ENCODE peak calls at places on chromosomes 1 and 21, in four cellular contexts. N is AG20443; V is AG04450; W is activated CD4-positive, alpha-beta T cell treated with anti-CD3 and anti-CD28 coated beads, Interleukin-2, amount 10 ng/mL, durations not matched to agents 7 days and 5 days. Q is an unnamed sample.

GRCh38 chr1:153678519-153679336 is at the start of gene NPR1:
- DNase-seq in N (peak), V (no peak), W (peak), Q (no peak)

GRCh38 chr1:53686371-53687267 is 52.3 kb downstream of the GLIS1 start:
- DNase-seq in N (peak), V (no peak), W (no peak), Q (no peak)

GRCh38 chr1:24915819-24916602 is 14.1 kb downstream of the RUNX3 start:
- DNase-seq in N (no peak), V (no peak), W (no peak), Q (no peak)

GRCh38 chr1:183349201-183349711 is 68.9 kb downstream of the NMNAT2 start:
- DNase-seq in N (peak), V (no peak), W (no peak), Q (no peak)

GRCh38 chr1:22710688-22711024 is at the start of gene EPHB2:
- DNase-seq in N (peak), V (no peak), W (no peak), Q (no peak)

GRCh38 chr1:7535016-7535415 is 236.1 kb upstream of the VAMP3 start:
- DNase-seq in N (no peak), V (no peak), W (no peak), Q (no peak)

GRCh38 chr1:193658711-193659110 is 472.3 kb upstream of the B3GALT2 start:
- DNase-seq in N (no peak), V (no peak), W (no peak), Q (no peak)

GRCh38 chr1:13730751-13731482 is 30.9 kb downstream of the PRDM2 start:
- DNase-seq in N (peak), V (no peak), W (peak), Q (no peak)

GRCh38 chr1:160653620-160654016 is 6.8 kb upstream of the SLAMF1 start:
- DNase-seq in N (no peak), V (no peak), W (no peak), Q (no peak)

GRCh38 chr1:9724706-9725476 is 73.4 kb downstream of the PIK3CD start:
- DNase-seq in N (peak), V (peak), W (peak), Q (no peak)

GRCh38 chr1:108142773-108143394 is 57.3 kb downstream of the SLC25A24 start:
- DNase-seq in N (peak), V (no peak), W (no peak), Q (no peak)

GRCh38 chr1:39538531-39539251 is 37.9 kb downstream of the PABPC4 start:
- DNase-seq in N (no peak), V (no peak), W (no peak), Q (no peak)

GRCh38 chr21:36504067-36505058 is 24.4 kb upstream of the CLDN14 start:
- DNase-seq in N (peak), V (peak), W (peak), Q (peak)

GRCh38 chr1:51661081-51661518 is 44.2 kb downstream of the OSBPL9 start:
- DNase-seq in N (peak), V (peak), W (no peak), Q (peak)

GRCh38 chr1:163195728-163196448 is 6.8 kb downstream of the RGS5 start:
- DNase-seq in N (no peak), V (no peak), W (no peak), Q (no peak)

GRCh38 chr1:17908945-17909344 is 153.8 kb downstream of the ACTL8 start:
- DNase-seq in N (no peak), V (no peak), W (no peak), Q (no peak)

GRCh38 chr1:51417496-51418383 is 87.4 kb upstream of the TTC39A start:
- DNase-seq in N (no peak), V (no peak), W (no peak), Q (no peak)

Q was measured in smooth muscle cell of the brain vasculature.